ENCODE peak calls at places on chromosomes 13 and 19, in nine cellular contexts. B is left ventricle myocardium inferior; I is neural progenitor cell; V is A549; O is adipocyte; S is kidney; F is CD8-positive, alpha-beta memory T cell; X is DND-41; U is psoas muscle. C is an unnamed sample. For H3K4me1, the result is how much of the 10 kb centered on the place peaks cover.

GRCh38 chr13:93942016-93942415 is 537.5 kb downstream of the DCT start:
- DNase-seq in B (no peak), I (no peak), V (no peak), O (no peak), S (no peak), F (no peak), X (no peak), U (no peak), C (no peak)

GRCh38 chr13:46202188-46202795 is 9.4 kb upstream of the LRRC63 start:
- DNase-seq in B (no peak), I (no peak), V (no peak), O (no peak), S (no peak), F (peak), X (no peak), U (no peak), C (no peak)

GRCh38 chr19:52142001-52142595 is 2.4 kb upstream of the ZNF616 start:
- DNase-seq in B (no peak), I (no peak), V (no peak), O (no peak), S (no peak), F (no peak), X (no peak), U (no peak), C (no peak)

GRCh38 chr19:23440791-23441190 is 45.5 kb upstream of the ZNF91 start:
- DNase-seq in B (no peak), I (no peak), V (peak), O (no peak), S (no peak), F (no peak), X (peak), U (no peak), C (no peak)

GRCh38 chr13:73259061-73259908 is 200.5 kb downstream of the KLF5 start:
- DNase-seq in B (no peak), I (peak), V (no peak), O (no peak), S (no peak), F (no peak), X (no peak), U (no peak), C (no peak)

GRCh38 chr13:96492758-96493157 is 402.9 kb downstream of the HS6ST3 start:
- DNase-seq in B (no peak), I (no peak), V (no peak), O (no peak), S (no peak), F (no peak), X (no peak), U (no peak), C (no peak)

GRCh38 chr13:27037171-27037570 is 134.4 kb downstream of the USP12 start:
- DNase-seq in B (no peak), I (no peak), V (no peak), O (no peak), S (no peak), F (no peak), X (no peak), U (no peak), C (no peak)

GRCh38 chr13:46184277-46184699 is 2.3 kb upstream of the LCP1 start:
- DNase-seq in B (peak), I (peak), V (peak), O (no peak), S (no peak), F (peak), X (peak), U (no peak), C (no peak)

GRCh38 chr13:113474179-113474578 is 16.3 kb downstream of the DCUN1D2 start:
- DNase-seq in B (no peak), I (no peak), V (no peak), O (peak), S (peak), F (no peak), X (no peak), U (no peak), C (no peak)

GRCh38 chr19:18408053-18408476 is 10.6 kb upstream of the LRRC25 start:
- DNase-seq in B (no peak), I (peak), V (no peak), O (no peak), S (peak), F (no peak), X (peak), U (peak), C (no peak)

DNA sequence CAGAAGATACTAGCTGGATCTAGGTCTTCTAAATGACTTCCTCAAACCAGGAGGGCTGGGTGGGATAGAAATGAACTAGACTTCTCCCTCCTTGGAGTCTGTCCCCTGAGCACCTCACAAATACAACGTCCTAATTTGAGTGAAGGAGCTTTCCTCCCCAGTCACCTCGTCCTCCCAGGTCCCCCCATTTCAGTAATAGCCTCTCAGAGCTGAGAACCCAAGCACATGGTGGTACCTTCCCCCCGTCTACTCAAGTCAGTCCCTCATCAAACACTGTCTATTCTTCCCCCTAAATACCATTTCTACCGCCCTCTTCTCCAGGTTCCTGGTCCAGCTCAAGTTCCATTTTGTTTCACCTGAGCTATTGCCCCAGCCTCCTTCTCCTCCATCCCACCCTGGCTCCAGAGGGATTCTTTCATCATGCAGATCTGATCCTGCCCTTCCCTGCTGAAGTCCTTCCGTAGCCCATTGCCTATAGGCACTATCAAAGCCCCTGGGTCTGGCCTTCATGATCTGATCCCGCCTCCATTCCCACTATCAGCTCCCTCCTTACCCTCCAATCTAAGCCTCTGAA is 5.3 kb upstream of the PRKCG start:
- DNase-seq in B (no peak), I (no peak), V (peak), O (no peak), S (no peak), F (no peak), X (no peak), U (peak), C (no peak)
- H3K4me1 ChIP-seq in B (under half), I (under half), V (under half), O (under half), S (under half), F (half or more), X (under half), U (under half), C (under half)

GRCh38 chr13:22451345-22451744 is 729.4 kb upstream of the SGCG start:
- DNase-seq in B (peak), I (peak), V (no peak), O (no peak), S (peak), F (no peak), X (no peak), U (peak), C (no peak)
- H3K4me1 ChIP-seq in B (under half), I (under half), V (under half), O (under half), S (under half), F (under half), X (under half), U (under half), C (under half)

GRCh38 chr13:51638497-51638871 is 54.2 kb downstream of the WDFY2 start:
- DNase-seq in B (no peak), I (peak), V (no peak), O (no peak), S (no peak), F (no peak), X (no peak), U (no peak), C (no peak)

GRCh38 chr13:51635137-51635878 is 51.0 kb downstream of the WDFY2 start:
- DNase-seq in B (no peak), I (no peak), V (no peak), O (no peak), S (no peak), F (peak), X (no peak), U (no peak), C (no peak)

GRCh38 chr13:51637852-51638496 is 53.7 kb downstream of the WDFY2 start:
- DNase-seq in B (no peak), I (peak), V (no peak), O (no peak), S (no peak), F (no peak), X (no peak), U (no peak), C (no peak)

GRCh38 chr13:51639171-51639570 is 54.9 kb downstream of the WDFY2 start:
- DNase-seq in B (no peak), I (no peak), V (no peak), O (no peak), S (no peak), F (no peak), X (no peak), U (no peak), C (no peak)

DNA sequence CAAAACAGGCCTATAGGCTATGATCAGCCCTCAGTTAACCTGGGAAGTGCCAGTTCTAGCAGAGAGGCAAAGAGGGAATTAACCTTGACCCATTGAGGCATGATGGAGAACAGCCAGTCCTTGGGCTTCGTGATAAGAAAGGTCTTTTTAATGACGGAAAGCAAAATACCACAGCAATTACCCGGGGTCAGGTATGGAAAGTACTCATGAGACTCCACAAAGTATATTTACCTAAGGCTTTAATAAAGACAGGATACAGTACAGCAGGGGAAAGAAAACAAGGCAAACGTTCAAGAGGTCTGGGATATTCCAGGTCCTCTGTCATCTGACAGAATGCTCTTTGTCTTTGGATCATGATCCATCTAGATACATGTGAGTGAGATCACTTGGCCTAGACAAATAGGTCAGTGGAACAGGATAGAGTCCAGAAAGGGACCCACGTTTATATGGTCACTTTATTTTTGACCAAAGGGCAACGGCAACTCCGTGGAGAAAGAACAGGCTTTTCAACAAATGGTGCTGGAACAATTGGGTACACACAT is 52.2 kb downstream of the WDFY2 start:
- DNase-seq in B (no peak), I (no peak), V (peak), O (no peak), S (no peak), F (no peak), X (no peak), U (no peak), C (no peak)
- H3K4me1 ChIP-seq in B (half or more), I (half or more), V (half or more), O (half or more), S (under half), F (under half), X (under half), U (under half), C (half or more)

DNA sequence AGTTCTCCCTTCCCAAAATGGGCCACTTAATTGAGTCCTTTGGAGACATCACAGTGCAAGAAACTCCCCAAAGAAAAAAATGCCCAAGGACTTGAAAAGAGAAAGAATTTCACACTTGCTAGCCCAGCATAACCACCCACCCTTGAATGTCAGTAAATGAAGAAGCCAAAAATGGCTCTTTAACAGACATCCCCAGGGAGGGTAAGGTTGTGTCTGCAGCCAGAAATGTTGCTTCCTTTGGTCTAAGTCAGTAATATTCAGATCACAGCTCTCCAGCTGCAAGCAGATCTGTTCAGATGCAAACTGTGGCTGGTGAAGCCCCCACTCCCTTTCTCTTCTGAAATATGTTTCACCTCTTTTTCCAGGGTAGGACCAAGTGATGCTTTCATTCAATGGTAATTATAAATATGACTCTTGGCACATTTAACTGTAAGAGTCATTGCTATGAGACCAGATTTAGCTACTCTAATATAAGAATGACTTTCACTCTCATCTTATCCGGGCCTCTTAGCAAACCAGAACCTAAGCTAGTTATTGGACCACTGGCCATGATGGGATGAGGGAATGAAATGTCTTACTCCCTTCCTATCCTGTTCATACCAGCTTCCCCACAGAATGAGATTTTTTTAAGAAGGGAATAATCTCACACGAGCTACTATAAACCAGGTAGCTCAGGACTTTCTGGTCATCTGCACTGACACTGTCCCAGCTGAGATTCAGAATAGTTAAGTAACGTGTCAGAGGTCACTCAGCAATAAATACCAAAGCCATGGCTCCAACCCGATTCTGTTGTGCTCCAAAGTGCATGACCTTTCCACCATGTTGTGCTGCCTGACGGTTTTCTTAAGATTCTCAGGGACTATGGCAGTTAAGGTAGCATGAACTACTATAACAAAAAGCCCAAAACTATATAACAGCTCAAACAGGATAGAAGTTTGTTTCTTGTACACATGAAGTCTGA is 234.1 kb downstream of the FOXO1 start:
- DNase-seq in B (no peak), I (no peak), V (no peak), O (no peak), S (no peak), F (no peak), X (no peak), U (no peak), C (no peak)
- H3K4me1 ChIP-seq in B (under half), I (under half), V (under half), O (under half), S (under half), F (under half), X (under half), U (under half), C (under half)

GRCh38 chr19:2080336-2080988 is 15.7 kb downstream of the MOB3A start:
- DNase-seq in B (no peak), I (no peak), V (no peak), O (no peak), S (peak), F (no peak), X (no peak), U (no peak), C (no peak)
- H3K4me1 ChIP-seq in B (under half), I (under half), V (under half), O (under half), S (under half), F (half or more), X (half or more), U (under half), C (under half)

DNA sequence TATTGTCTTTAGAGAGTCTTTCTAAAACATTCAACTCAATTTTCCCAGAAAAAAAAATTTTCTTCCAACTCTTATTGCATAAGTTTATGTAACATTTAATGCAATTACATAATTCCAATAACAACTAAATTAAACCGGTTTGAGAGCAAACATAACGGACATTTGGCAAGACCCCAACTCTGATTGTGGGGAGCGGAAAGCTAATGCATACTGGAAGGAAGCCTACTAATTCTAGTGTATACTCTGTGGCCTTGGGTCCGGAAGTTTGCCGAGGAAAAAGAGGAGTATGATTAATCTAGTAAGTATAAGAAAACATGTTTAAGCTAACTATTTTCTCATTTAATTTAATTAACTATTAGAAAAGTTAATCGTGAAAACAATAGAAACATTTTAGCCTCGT is 21.3 kb upstream of the MIR17HG start:
- DNase-seq in B (no peak), I (no peak), V (no peak), O (no peak), S (no peak), F (no peak), X (no peak), U (no peak), C (no peak)
- H3K4me1 ChIP-seq in B (under half), I (under half), V (under half), O (under half), S (under half), F (under half), X (under half), U (under half), C (under half)

GRCh38 chr19:2331601-2332246 is 3.2 kb downstream of the SPPL2B start:
- DNase-seq in B (no peak), I (no peak), V (no peak), O (no peak), S (peak), F (no peak), X (peak), U (peak), C (no peak)
- H3K4me1 ChIP-seq in B (half or more), I (under half), V (under half), O (under half), S (under half), F (under half), X (half or more), U (half or more), C (under half)

GRCh38 chr19:37928527-37929286 is 21.7 kb downstream of the SIPA1L3 start:
- DNase-seq in B (no peak), I (no peak), V (peak), O (no peak), S (no peak), F (no peak), X (no peak), U (no peak), C (no peak)
- H3K4me1 ChIP-seq in B (under half), I (under half), V (half or more), O (under half), S (under half), F (under half), X (under half), U (under half), C (under half)

DNA sequence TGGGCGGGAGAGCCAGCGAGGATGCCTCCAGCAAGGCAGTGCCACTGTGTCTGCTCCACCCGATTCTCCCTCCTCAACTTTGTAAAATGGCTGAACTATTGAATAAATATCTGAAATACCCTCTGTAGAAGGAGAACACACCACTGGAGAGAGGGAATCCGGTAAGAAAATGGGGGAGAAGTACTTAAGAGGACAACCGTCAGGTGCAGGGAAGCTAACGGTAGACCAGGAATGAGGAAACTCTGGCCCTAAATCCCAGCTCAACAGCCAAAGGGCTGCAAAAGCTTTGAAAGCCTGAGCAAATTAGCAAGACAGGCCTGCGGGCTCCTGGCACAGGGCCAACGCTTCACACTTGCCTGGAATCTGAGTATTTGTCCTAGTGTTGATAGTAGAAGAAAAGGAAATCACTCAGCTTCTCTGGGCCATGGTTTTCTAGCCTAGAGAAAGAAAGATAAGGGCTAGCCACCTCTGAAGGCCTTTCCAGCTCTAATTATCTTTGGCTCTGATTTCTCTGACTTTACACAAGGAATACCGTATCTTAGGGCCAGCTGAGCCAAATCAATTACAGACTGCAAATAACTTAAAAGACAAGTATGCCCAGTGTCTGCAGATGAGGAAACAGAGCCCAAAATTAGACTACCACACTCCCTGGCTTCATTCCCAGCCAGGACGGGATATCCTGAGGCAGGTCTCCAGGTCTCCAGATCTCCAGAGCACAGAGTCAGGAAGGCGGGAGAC is 69.7 kb downstream of the STK24 start:
- DNase-seq in B (peak), I (peak), V (peak), O (peak), S (peak), F (no peak), X (no peak), U (no peak), C (no peak)
- H3K4me1 ChIP-seq in B (half or more), I (under half), V (under half), O (half or more), S (under half), F (half or more), X (under half), U (half or more), C (half or more)